ENCODE peak calls at places on chromosomes 6 and 20, in four cellular contexts. S is ovary, D is NCI-H1436, P is NCI-H774. X is an unnamed sample.
A peak's percentile ranks its signal among the peaks of the same experiment; 100 is the strongest.

GRCh38 chr6:164415832-164416563 is 893.4 kb downstream of the C6orf118 start:
- DNase-seq in S (no peak), D (no peak), P (no peak), X (no peak)

GRCh38 chr20:3858689-3859088 is 12.1 kb downstream of the MAVS start:
- DNase-seq in S (no peak), D (no peak), P (no peak), X (no peak)

GRCh38 chr6:34223381-34223963 is 13.2 kb upstream of the HMGA1 start:
- DNase-seq in S (peak; percentile 42), D (peak; percentile 68), P (no peak), X (no peak)

GRCh38 chr20:37193821-37194220 is 14.5 kb upstream of the MROH8 start:
- DNase-seq in S (no peak), D (no peak), P (no peak), X (no peak)

GRCh38 chr6:156185113-156185512 is 592.1 kb upstream of the ARID1B start:
- DNase-seq in S (no peak), D (no peak), P (no peak), X (no peak)

GRCh38 chr20:50036703-50037102 is 53.9 kb downstream of the SNAI1 start:
- DNase-seq in S (no peak), D (no peak), P (no peak), X (no peak)

GRCh38 chr6:33298773-33299236 is at the start of gene RGL2:
- DNase-seq in S (peak; percentile 85), D (peak; percentile 26), P (peak; percentile 37), X (no peak)

GRCh38 chr6:18266524-18266908 is 2.2 kb upstream of the DEK start:
- DNase-seq in S (no peak), D (no peak), P (no peak), X (no peak)

GRCh38 chr6:137727206-137727605 is 139.9 kb upstream of the TNFAIP3 start:
- DNase-seq in S (no peak), D (no peak), P (no peak), X (no peak)

GRCh38 chr20:51800132-51800721 is 2.1 kb downstream of the SALL4 start:
- DNase-seq in S (peak; percentile 13), D (peak; percentile 69), P (peak; percentile 51), X (peak; percentile 79)

GRCh38 chr6:68559716-68560115 is 75.4 kb upstream of the ADGRB3 start:
- DNase-seq in S (no peak), D (peak; percentile 34), P (peak; percentile 81), X (no peak)

GRCh38 chr6:11771473-11772048 is 7.0 kb downstream of the ADTRP start:
- DNase-seq in S (no peak), D (no peak), P (no peak), X (no peak)

GRCh38 chr6:146358341-146359046 is 185.1 kb upstream of the RAB32 start:
- DNase-seq in S (no peak), D (no peak), P (no peak), X (no peak)

GRCh38 chr20:36819662-36820061 is 46.1 kb upstream of the DSN1 start:
- DNase-seq in S (no peak), D (peak; percentile 61), P (no peak), X (no peak)

GRCh38 chr6:105594821-105595220 is 191.9 kb upstream of the PREP start:
- DNase-seq in S (no peak), D (no peak), P (no peak), X (no peak)

GRCh38 chr6:26420607-26421235 is 18.6 kb downstream of the BTN3A1 start:
- DNase-seq in S (peak; percentile 23), D (no peak), P (no peak), X (no peak)

GRCh38 chr6:29828471-29828797 is 809 bp downstream of the HLA-G start:
- DNase-seq in S (no peak), D (no peak), P (no peak), X (no peak)

GRCh38 chr20:52972190-52972937 is at the start of gene TSHZ2:
- DNase-seq in S (peak; percentile 67), D (peak; percentile 36), P (peak; percentile 53), X (no peak)

GRCh38 chr6:1851681-1852456 is 242.2 kb downstream of the FOXC1 start:
- DNase-seq in S (no peak), D (no peak), P (no peak), X (no peak)

GRCh38 chr6:109071125-109071917 is 23.3 kb downstream of the SESN1 start:
- DNase-seq in S (no peak), D (no peak), P (no peak), X (no peak)

GRCh38 chr6:126831461-126831860 is 287.0 kb upstream of the RSPO3 start:
- DNase-seq in S (no peak), D (no peak), P (no peak), X (no peak)

GRCh38 chr6:129644567-129645015 is 65.4 kb downstream of the ARHGAP18 start:
- DNase-seq in S (no peak), D (no peak), P (no peak), X (no peak)

GRCh38 chr20:11232249-11232648 is 558.5 kb upstream of the JAG1 start:
- DNase-seq in S (no peak), D (no peak), P (no peak), X (no peak)

GRCh38 chr6:153553627-153554026 is 422.5 kb upstream of the RGS17 start:
- DNase-seq in S (no peak), D (no peak), P (no peak), X (peak; percentile 67)

GRCh38 chr6:45728674-45729073 is 287.0 kb downstream of the CLIC5 start:
- DNase-seq in S (no peak), D (no peak), P (no peak), X (no peak)

GRCh38 chr20:1835126-1835525 is 60.1 kb upstream of the SIRPA start:
- DNase-seq in S (no peak), D (no peak), P (no peak), X (no peak)

GRCh38 chr6:24595910-24596525 is 50.0 kb downstream of the KIAA0319 start:
- DNase-seq in S (no peak), D (no peak), P (no peak), X (no peak)

GRCh38 chr20:40868568-40869223 is 159.9 kb upstream of the TOP1 start:
- DNase-seq in S (peak; percentile 62), D (no peak), P (no peak), X (no peak)

GRCh38 chr6:167401525-167402194 is 76.8 kb downstream of the TTLL2 start:
- DNase-seq in S (no peak), D (no peak), P (peak; percentile 91), X (no peak)

GRCh38 chr20:4858000-4858399 is 136.3 kb downstream of the PRND start:
- DNase-seq in S (no peak), D (no peak), P (no peak), X (no peak)

GRCh38 chr6:155247618-155248017 is 16.2 kb upstream of the CLDN20 start:
- DNase-seq in S (no peak), D (no peak), P (no peak), X (no peak)

GRCh38 chr6:135176464-135176863 is 4.6 kb upstream of the MYB start:
- DNase-seq in S (no peak), D (no peak), P (no peak), X (no peak)

GRCh38 chr20:58880994-58881752 is 28.7 kb downstream of the GNAS start:
- DNase-seq in S (no peak), D (no peak), P (no peak), X (no peak)

GRCh38 chr6:75478929-75479328 is 14.7 kb downstream of the FILIP1 start:
- DNase-seq in S (no peak), D (no peak), P (no peak), X (no peak)

GRCh38 chr6:16950311-16950710 is 151.5 kb upstream of the STMND1 start:
- DNase-seq in S (no peak), D (no peak), P (no peak), X (no peak)

GRCh38 chr6:157879873-157880254 is 56.8 kb downstream of the SNX9 start:
- DNase-seq in S (no peak), D (no peak), P (no peak), X (no peak)

GRCh38 chr20:21353236-21353635 is 44.1 kb downstream of the NKX2-4 start:
- DNase-seq in S (no peak), D (no peak), P (no peak), X (no peak)

GRCh38 chr6:89527634-89528033 is 94.7 kb downstream of the ANKRD6 start:
- DNase-seq in S (no peak), D (no peak), P (no peak), X (no peak)

GRCh38 chr6:40322336-40322735 is 264.8 kb downstream of the LRFN2 start:
- DNase-seq in S (no peak), D (no peak), P (no peak), X (no peak)